ENCODE peak calls at places on chromosomes 11 and 22, in six cellular contexts. J is IMR-90, K is mesendoderm, C is mesenchymal stem cell, A is H1, S is neuronal stem cell. F is an unnamed sample.

GRCh38 chr11:76803811-76804600 is 20.9 kb downstream of the TSKU start:
- DNase-seq in S (no peak), A (no peak), C (peak; percentile 63), K (no peak), J (peak; percentile 46), F (no peak)

GRCh38 chr11:3803726-3804510 is 4.4 kb upstream of the PGAP2 start:
- DNase-seq in J (peak; percentile 75), K (peak; percentile 21), A (no peak), S (no peak), C (peak; percentile 59), F (no peak)

GRCh38 chr22:43272301-43272700 is 70.9 kb downstream of the SCUBE1 start:
- DNase-seq in S (no peak), J (peak; percentile 18), K (no peak), A (no peak), C (no peak), F (no peak)

GRCh38 chr11:103586756-103587155 is 449.7 kb upstream of the DDI1 start:
- DNase-seq in S (no peak), K (no peak), A (no peak), C (no peak), J (peak; percentile 58), F (no peak)

GRCh38 chr11:74571062-74571399 is 21.4 kb upstream of the POLD3 start:
- DNase-seq in K (no peak), C (no peak), A (no peak), J (no peak), S (no peak), F (no peak)

GRCh38 chr11:13667245-13667644 is 1.2 kb upstream of the FAR1 start:
- DNase-seq in K (no peak), S (no peak), J (peak; percentile 3), C (no peak), A (no peak), F (no peak)

GRCh38 chr22:50274311-50274710 is 4.1 kb upstream of the MAPK11 start:
- DNase-seq in J (peak; percentile 54), S (no peak), C (peak; percentile 70), K (no peak), A (no peak), F (no peak)

GRCh38 chr11:119369035-119369925 is 12.2 kb downstream of the USP2 start:
- DNase-seq in C (no peak), S (no peak), A (no peak), J (no peak), K (no peak), F (no peak)

GRCh38 chr22:22060200-22061084 is 77.9 kb upstream of the TOP3B start:
- DNase-seq in C (peak; percentile 9), K (peak; percentile 67), S (peak; percentile 61), J (peak; percentile 24), A (peak; percentile 97), F (peak; percentile 86)

GRCh38 chr22:42797021-42797420 is 60.1 kb downstream of the ARFGAP3 start:
- DNase-seq in K (no peak), C (no peak), S (no peak), A (no peak), J (peak; percentile 27), F (no peak)

GRCh38 chr11:72679869-72680268 is 5.6 kb upstream of the PDE2A start:
- DNase-seq in C (no peak), S (no peak), K (no peak), J (no peak), A (no peak), F (no peak)

GRCh38 chr11:57566035-57566504 is 1.4 kb downstream of the UBE2L6 start:
- DNase-seq in S (no peak), K (no peak), A (no peak), J (peak; percentile 63), C (peak; percentile 80), F (no peak)

GRCh38 chr11:90241414-90241813 is 18.6 kb upstream of the CHORDC1 start:
- DNase-seq in A (no peak), K (no peak), C (no peak), J (no peak), S (no peak), F (no peak)

GRCh38 chr22:37559901-37560681 is at the start of gene CDC42EP1:
- DNase-seq in K (peak; percentile 84), J (peak; percentile 36), S (no peak), C (peak; percentile 64), A (peak; percentile 78), F (peak; percentile 47)

GRCh38 chr11:44007746-44008501 is 39.9 kb upstream of the ACCSL start:
- DNase-seq in A (peak; percentile 32), K (peak; percentile 40), J (no peak), S (no peak), C (no peak), F (peak; percentile 11)

GRCh38 chr22:40533712-40534378 is 102.7 kb downstream of the MRTFA start:
- DNase-seq in J (peak; percentile 74), K (peak; percentile 79), C (peak; percentile 89), A (no peak), S (no peak), F (no peak)

GRCh38 chr22:49971232-49972162 is 10.9 kb downstream of the PIM3 start:
- DNase-seq in A (peak; percentile 62), S (no peak), J (no peak), C (no peak), K (no peak), F (peak; percentile 47)

GRCh38 chr11:66363805-66364535 is 7.6 kb downstream of the SLC29A2 start:
- DNase-seq in J (no peak), S (no peak), C (no peak), A (peak; percentile 99), K (peak; percentile 88), F (peak; percentile 94)

GRCh38 chr11:89489930-89490329 is 1.2 kb downstream of the NOX4 start:
- DNase-seq in S (no peak), K (no peak), A (no peak), C (peak; percentile 17), J (peak; percentile 76), F (no peak)

GRCh38 chr22:17788528-17789378 is 14.5 kb upstream of the BID start:
- DNase-seq in A (no peak), C (no peak), J (no peak), K (no peak), S (no peak), F (peak; percentile 58)

GRCh38 chr11:44950625-44951472 is at the start of gene TP53I11:
- DNase-seq in A (no peak), J (peak; percentile 60), K (no peak), S (peak; percentile 66), C (peak; percentile 81), F (no peak)

GRCh38 chr11:122981388-122982264 is at the start of gene BSX:
- DNase-seq in A (peak; percentile 91), C (peak; percentile 43), K (peak; percentile 93), S (peak; percentile 88), J (peak; percentile 17), F (peak; percentile 96)

GRCh38 chr11:64687204-64687603 is 35.8 kb downstream of the NRXN2 start:
- DNase-seq in J (no peak), C (no peak), A (no peak), S (no peak), K (no peak), F (no peak)

GRCh38 chr22:41699264-41700104 is at the start of gene MEI1:
- DNase-seq in S (no peak), A (peak; percentile 75), C (no peak), J (peak; percentile 56), K (peak; percentile 44), F (peak; percentile 85)

GRCh38 chr11:72217856-72218745 is 1.5 kb downstream of the FOLR2 start:
- DNase-seq in K (no peak), J (no peak), C (no peak), A (no peak), S (no peak), F (no peak)

GRCh38 chr11:68264741-68265540 is 6.8 kb downstream of the C11orf24 start:
- DNase-seq in C (no peak), K (no peak), A (no peak), S (no peak), J (no peak), F (peak; percentile 5)

GRCh38 chr11:1226981-1227550 is 4.2 kb downstream of the MUC5B start:
- DNase-seq in J (peak; percentile 4), C (no peak), S (no peak), K (peak; percentile 25), A (peak; percentile 61), F (peak; percentile 65)

GRCh38 chr11:89067264-89067663 is 1.5 kb upstream of the GRM5 start:
- DNase-seq in K (no peak), S (no peak), C (no peak), J (no peak), A (no peak), F (no peak)

GRCh38 chr22:50447576-50448551 is 27.0 kb downstream of the SBF1 start:
- DNase-seq in A (no peak), K (no peak), J (no peak), C (no peak), S (no peak), F (no peak)

GRCh38 chr11:69703711-69704507 is at the start of gene FGF19:
- DNase-seq in C (peak; percentile 9), A (peak; percentile 92), J (no peak), S (no peak), K (peak; percentile 64), F (peak; percentile 85)

GRCh38 chr11:59289356-59289755 is 69.3 kb upstream of the OR5AN1 start:
- DNase-seq in A (no peak), S (no peak), J (no peak), K (no peak), C (no peak), F (no peak)

GRCh38 chr11:15599376-15599775 is 484.7 kb downstream of the INSC start:
- DNase-seq in J (no peak), A (no peak), K (no peak), S (no peak), C (no peak), F (no peak)

GRCh38 chr11:69518081-69518950 is 36.9 kb downstream of the LINC01488 start:
- DNase-seq in K (no peak), J (peak; percentile 94), S (no peak), A (no peak), C (no peak), F (no peak)

DNA sequence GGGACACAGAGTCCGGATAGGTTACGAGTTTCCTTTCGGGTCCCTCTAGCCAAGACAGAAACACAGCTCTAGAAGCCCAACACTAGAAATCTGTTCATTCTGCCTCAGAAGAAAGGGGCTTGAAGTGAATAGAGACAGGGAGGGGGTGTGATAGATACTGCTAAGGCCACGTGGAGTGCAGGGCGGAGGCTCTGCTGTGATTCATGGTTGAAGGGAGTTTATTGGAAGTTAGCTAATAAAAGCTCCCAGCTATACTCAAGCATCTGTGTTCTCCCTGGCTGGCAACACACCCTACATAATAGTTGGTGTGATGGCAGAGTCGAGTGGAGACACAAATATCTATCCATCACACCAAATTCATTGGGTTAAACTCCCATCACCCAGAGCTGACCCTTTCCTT is 337.4 kb downstream of the CADM1 start:
- DNase-seq in K (no peak), C (no peak), J (no peak), S (no peak), A (no peak), F (no peak)
- H2BK15ac ChIP-seq in K (no peak overlapping the region), C (no peak overlapping the region), J (no peak overlapping the region), S (no peak overlapping the region), A (no peak overlapping the region), F (no peak overlapping the region)

GRCh38 chr22:19969141-19969928 is 27.7 kb upstream of the TXNRD2 start:
- DNase-seq in A (no peak), C (no peak), K (no peak), J (no peak), S (no peak), F (no peak)
- H2BK15ac ChIP-seq in A (no peak overlapping the region), C (no peak overlapping the region), K (no peak overlapping the region), J (no peak overlapping the region), S (no peak overlapping the region), F (no peak overlapping the region)

GRCh38 chr11:12531020-12531419 is 143.2 kb upstream of the TEAD1 start:
- DNase-seq in J (no peak), K (no peak), C (no peak), A (no peak), S (no peak), F (no peak)
- H2BK15ac ChIP-seq in J (peak overlapping the region; percentile 2), K (no peak overlapping the region), C (no peak overlapping the region), A (no peak overlapping the region), S (no peak overlapping the region), F (no peak overlapping the region)

GRCh38 chr22:45631839-45632238 is 39.8 kb upstream of the ATXN10 start:
- DNase-seq in A (no peak), S (no peak), K (no peak), C (no peak), J (no peak), F (no peak)
- H2BK15ac ChIP-seq in A (no peak overlapping the region), S (no peak overlapping the region), K (no peak overlapping the region), C (no peak overlapping the region), J (no peak overlapping the region), F (no peak overlapping the region)